ENCODE peak calls at places on chromosomes 13 and 19, in ten cellular contexts. D is activated CD8-positive, alpha-beta memory T cell treated with anti-CD3 and anti-CD28 coated beads, Interleukin-2, amount 50 U/mL, for 48 hours; T is ureter; L is WTC11; J is lung; S is OCI-LY7; W is lower lobe of right lung; I is dermis blood vessel endothelial cell; P is stimulated activated CD4-positive, alpha-beta T cell treated with anti-CD3 and anti-CD28 coated beads, Interleukin-1b, Interleukin-23, amount 100 ng/mL, for 24 hours; Q is stimulated activated CD8-positive, alpha-beta memory T cell treated with anti-CD3 and anti-CD28 coated beads, Interleukin-12 subunit alpha, Interleukin-12 subunit beta, amount 100 ng/mL, for 4 hours. H is an unnamed sample.

GRCh38 chr13:98374750-98375149 is 197.7 kb upstream of the RNF113B start:
- DNase-seq in D (no peak), J (no peak), W (no peak), I (no peak), L (no peak), T (no peak), P (no peak), Q (no peak), S (no peak), H (no peak)

GRCh38 chr19:47158879-47159509 is 28.4 kb downstream of the SAE1 start:
- DNase-seq in T (no peak), Q (no peak), J (no peak), D (no peak), I (peak), S (no peak), W (no peak), P (no peak), L (no peak), H (peak)

GRCh38 chr19:13429563-13429962 is 76.7 kb downstream of the CACNA1A start:
- DNase-seq in T (no peak), P (no peak), L (no peak), W (no peak), S (no peak), D (no peak), Q (no peak), J (no peak), I (peak), H (no peak)

GRCh38 chr19:55667006-55667381 is 8.0 kb upstream of the EPN1 start:
- DNase-seq in W (no peak), T (no peak), S (no peak), I (no peak), P (no peak), L (no peak), D (no peak), J (no peak), Q (no peak), H (no peak)

GRCh38 chr13:57739089-57739488 is 107.5 kb downstream of the PCDH17 start:
- DNase-seq in Q (no peak), D (no peak), P (no peak), S (no peak), L (no peak), T (no peak), I (no peak), W (no peak), J (no peak), H (no peak)

GRCh38 chr19:53644061-53644816 is 12.4 kb downstream of the DPRX start:
- DNase-seq in Q (no peak), J (no peak), S (no peak), T (no peak), I (no peak), P (no peak), L (peak), W (no peak), D (no peak), H (no peak)

GRCh38 chr19:18789883-18790565 is 1.1 kb downstream of the COMP start:
- DNase-seq in J (no peak), W (no peak), L (peak), T (no peak), Q (no peak), P (no peak), D (no peak), I (peak), S (no peak), H (peak)

GRCh38 chr19:47102561-47103135 is 10.9 kb downstream of the ZC3H4 start:
- DNase-seq in P (no peak), L (no peak), D (no peak), T (no peak), W (no peak), J (no peak), I (no peak), Q (no peak), S (no peak), H (no peak)

GRCh38 chr13:71879129-71879535 is 12.1 kb upstream of the DACH1 start:
- DNase-seq in P (no peak), L (no peak), D (no peak), J (no peak), T (no peak), W (no peak), Q (no peak), I (peak), S (peak), H (no peak)

GRCh38 chr19:33719366-33720154 is 77.1 kb upstream of the KCTD15 start:
- DNase-seq in I (no peak), J (no peak), L (no peak), T (no peak), Q (no peak), D (no peak), S (no peak), W (no peak), P (no peak), H (peak)

GRCh38 chr19:5966215-5966614 is 11.7 kb downstream of the RANBP3 start:
- DNase-seq in D (no peak), S (no peak), Q (no peak), P (no peak), T (no peak), W (no peak), I (no peak), J (no peak), L (no peak), H (no peak)

GRCh38 chr13:107266657-107267056 is 698.7 kb upstream of the ARGLU1 start:
- DNase-seq in L (no peak), Q (no peak), S (no peak), T (no peak), P (no peak), D (no peak), J (no peak), I (no peak), W (no peak), H (no peak)

GRCh38 chr13:105074756-105075155 is 1460.7 kb downstream of the EFNB2 start:
- DNase-seq in W (no peak), I (no peak), D (no peak), J (no peak), P (no peak), S (no peak), L (no peak), Q (no peak), T (no peak), H (no peak)

GRCh38 chr13:21104199-21105019 is 43.0 kb upstream of the LATS2 start:
- DNase-seq in W (no peak), Q (no peak), L (no peak), D (no peak), S (no peak), J (no peak), P (no peak), T (no peak), I (no peak), H (no peak)

GRCh38 chr13:47426126-47426849 is 529.4 kb upstream of the HTR2A start:
- DNase-seq in W (no peak), I (no peak), P (no peak), J (no peak), S (no peak), Q (no peak), T (no peak), L (no peak), D (no peak), H (no peak)

GRCh38 chr13:110680852-110681251 is 25.1 kb downstream of the CARS2 start:
- DNase-seq in S (peak), W (no peak), Q (no peak), P (no peak), I (peak), T (no peak), J (no peak), D (no peak), L (peak), H (peak)

GRCh38 chr19:54172764-54173699 is at the start of gene TMC4:
- DNase-seq in T (peak), P (no peak), Q (no peak), J (peak), S (peak), W (peak), I (no peak), L (peak), D (no peak), H (peak)

GRCh38 chr13:32600891-32601290 is 14.6 kb downstream of the PDS5B start:
- DNase-seq in W (no peak), L (no peak), S (peak), D (no peak), P (no peak), Q (no peak), I (no peak), J (no peak), T (no peak), H (no peak)

GRCh38 chr13:109785892-109786450 is 412 bp downstream of the IRS2 start:
- DNase-seq in L (no peak), T (no peak), P (no peak), I (no peak), J (no peak), S (no peak), Q (no peak), D (peak), W (peak), H (peak)

GRCh38 chr13:47672982-47673670 is 327.9 kb downstream of the SUCLA2 start:
- DNase-seq in J (no peak), L (no peak), W (no peak), Q (no peak), S (no peak), T (no peak), P (no peak), D (no peak), I (no peak), H (no peak)

GRCh38 chr19:10086032-10086903 is at the start of gene SHFL:
- DNase-seq in L (peak), J (peak), T (peak), P (no peak), W (peak), S (peak), D (peak), Q (peak), I (peak), H (peak)

GRCh38 chr19:50322931-50323781 is 6.0 kb downstream of the KCNC3 start:
- DNase-seq in T (no peak), D (no peak), S (no peak), I (no peak), P (no peak), W (no peak), J (no peak), Q (no peak), L (no peak), H (peak)

GRCh38 chr19:1285737-1286360 is at the start of gene EFNA2:
- DNase-seq in L (no peak), P (no peak), Q (no peak), S (no peak), D (no peak), I (no peak), T (no peak), J (no peak), W (no peak), H (peak)

GRCh38 chr19:2475702-2476450 is at the start of gene GADD45B:
- DNase-seq in P (peak), T (peak), D (peak), I (peak), S (peak), W (peak), L (peak), J (peak), Q (peak), H (peak)

GRCh38 chr19:2974342-2974932 is 2.9 kb upstream of the TLE6 start:
- DNase-seq in S (no peak), I (peak), P (no peak), T (peak), J (peak), D (no peak), L (no peak), Q (no peak), W (peak), H (peak)

GRCh38 chr13:90938848-90939247 is 408.6 kb upstream of the MIR17HG start:
- DNase-seq in Q (no peak), T (no peak), P (no peak), J (no peak), L (no peak), D (no peak), W (no peak), S (no peak), I (no peak), H (no peak)

GRCh38 chr19:511101-511841 is 4.0 kb downstream of the TPGS1 start:
- DNase-seq in S (peak), L (peak), T (no peak), I (peak), D (peak), W (no peak), Q (peak), P (peak), J (no peak), H (no peak)